ENCODE peak calls at places on chromosomes 7 and 10, in ten cellular contexts. X, N, R, W, L, J, T, M, Z and E are unnamed samples.

GRCh38 chr10:96450514-96451207 is 63.1 kb downstream of the TLL2 start:
- DNase-seq in X (no peak), N (no peak), R (no peak), W (no peak), L (no peak), J (no peak), T (no peak), M (peak; percentile 54), Z (no peak), E (no peak)

GRCh38 chr10:5552376-5553321 is 27.9 kb downstream of the CALML3 start:
- DNase-seq in X (peak; percentile 55), N (no peak), R (no peak), W (no peak), L (no peak), J (no peak), T (no peak), M (no peak), Z (peak; percentile 59), E (no peak)

GRCh38 chr7:16402084-16402483 is 19.3 kb downstream of the CRPPA start:
- DNase-seq in X (no peak), N (no peak), R (no peak), W (no peak), L (no peak), J (no peak), T (no peak), M (no peak), Z (no peak), E (no peak)

GRCh38 chr10:58319599-58319998 is 15.2 kb upstream of the UBE2D1 start:
- DNase-seq in X (no peak), N (no peak), R (no peak), W (no peak), L (no peak), J (no peak), T (no peak), M (no peak), Z (no peak), E (no peak)

GRCh38 chr10:11927746-11928145 is 104.6 kb downstream of the PROSER2 start:
- DNase-seq in X (no peak), N (no peak), R (no peak), W (no peak), L (no peak), J (no peak), T (no peak), M (no peak), Z (no peak), E (no peak)

GRCh38 chr7:132410385-132410784 is 165.9 kb downstream of the PLXNA4 start:
- DNase-seq in X (no peak), N (no peak), R (no peak), W (no peak), L (no peak), J (no peak), T (no peak), M (no peak), Z (no peak), E (no peak)

GRCh38 chr7:129872054-129872453 is 80.7 kb downstream of the UBE2H start:
- DNase-seq in X (no peak), N (no peak), R (peak; percentile 38), W (no peak), L (no peak), J (no peak), T (no peak), M (no peak), Z (no peak), E (no peak)

GRCh38 chr10:101021692-101022251 is 9.2 kb downstream of the PDZD7 start:
- DNase-seq in X (peak; percentile 57), N (no peak), R (no peak), W (no peak), L (no peak), J (no peak), T (no peak), M (no peak), Z (no peak), E (no peak)

GRCh38 chr7:147852833-147853232 is 737.7 kb upstream of the C7orf33 start:
- DNase-seq in X (no peak), N (no peak), R (no peak), W (no peak), L (no peak), J (no peak), T (no peak), M (no peak), Z (no peak), E (no peak)

GRCh38 chr7:103343332-103343731 is 1.2 kb downstream of the DNAJC2 start:
- DNase-seq in X (no peak), N (no peak), R (no peak), W (no peak), L (no peak), J (no peak), T (no peak), M (no peak), Z (no peak), E (no peak)

GRCh38 chr10:129971381-129972144 is 7.5 kb upstream of the EBF3 start:
- DNase-seq in X (peak; percentile 83), N (no peak), R (peak; percentile 65), W (no peak), L (peak; percentile 29), J (no peak), T (no peak), M (peak; percentile 71), Z (peak; percentile 89), E (no peak)

GRCh38 chr10:58028597-58029366 is 238.9 kb downstream of the IPMK start:
- DNase-seq in X (no peak), N (no peak), R (no peak), W (no peak), L (no peak), J (no peak), T (no peak), M (no peak), Z (no peak), E (no peak)

GRCh38 chr7:101108330-101108857 is 18.5 kb upstream of the SERPINE1 start:
- DNase-seq in X (no peak), N (no peak), R (no peak), W (no peak), L (peak; percentile 70), J (no peak), T (no peak), M (peak; percentile 39), Z (no peak), E (no peak)

GRCh38 chr7:32153006-32153405 is 82.8 kb upstream of the PDE1C start:
- DNase-seq in X (no peak), N (no peak), R (no peak), W (no peak), L (no peak), J (no peak), T (no peak), M (no peak), Z (no peak), E (no peak)

GRCh38 chr7:152395115-152395514 is 40.7 kb downstream of the KMT2C start:
- DNase-seq in X (peak; percentile 50), N (no peak), R (no peak), W (no peak), L (no peak), J (no peak), T (no peak), M (no peak), Z (no peak), E (no peak)

GRCh38 chr7:26593405-26593804 is 271.0 kb downstream of the SKAP2 start:
- DNase-seq in X (no peak), N (no peak), R (no peak), W (no peak), L (no peak), J (no peak), T (no peak), M (no peak), Z (no peak), E (no peak)

GRCh38 chr7:32335107-32335506 is 155.1 kb downstream of the LSM5 start:
- DNase-seq in X (no peak), N (no peak), R (no peak), W (no peak), L (no peak), J (no peak), T (no peak), M (no peak), Z (no peak), E (no peak)

GRCh38 chr10:129951251-129951808 is 12.7 kb downstream of the EBF3 start:
- DNase-seq in X (no peak), N (no peak), R (no peak), W (no peak), L (no peak), J (no peak), T (no peak), M (no peak), Z (no peak), E (no peak)

GRCh38 chr7:129678606-129679005 is 67.1 kb downstream of the NRF1 start:
- DNase-seq in X (no peak), N (no peak), R (no peak), W (no peak), L (no peak), J (no peak), T (no peak), M (no peak), Z (no peak), E (no peak)

GRCh38 chr7:917255-918117 is 37.0 kb downstream of the ADAP1 start:
- DNase-seq in X (peak; percentile 31), N (no peak), R (no peak), W (no peak), L (peak; percentile 1), J (no peak), T (no peak), M (no peak), Z (peak; percentile 53), E (no peak)

GRCh38 chr7:80722596-80723141 is 84.2 kb downstream of the CD36 start:
- DNase-seq in X (peak; percentile 64), N (no peak), R (no peak), W (no peak), L (peak; percentile 33), J (no peak), T (no peak), M (no peak), Z (peak; percentile 84), E (no peak)

GRCh38 chr10:110361800-110362456 is 57.2 kb upstream of the SMNDC1 start:
- DNase-seq in X (no peak), N (no peak), R (no peak), W (no peak), L (no peak), J (no peak), T (no peak), M (no peak), Z (no peak), E (no peak)

GRCh38 chr10:101485681-101486554 is 102.1 kb downstream of the POLL start:
- DNase-seq in X (no peak), N (no peak), R (no peak), W (no peak), L (peak; percentile 39), J (no peak), T (no peak), M (peak; percentile 30), Z (no peak), E (no peak)

GRCh38 chr10:94673614-94674321 is 9.8 kb upstream of the CYP2C18 start:
- DNase-seq in X (no peak), N (no peak), R (no peak), W (no peak), L (no peak), J (no peak), T (no peak), M (no peak), Z (no peak), E (no peak)

GRCh38 chr10:122875843-122876492 is 3.4 kb downstream of the FAM24B start:
- DNase-seq in X (no peak), N (no peak), R (no peak), W (no peak), L (no peak), J (no peak), T (no peak), M (peak; percentile 36), Z (no peak), E (no peak)

GRCh38 chr7:140509789-140510188 is 30.5 kb upstream of the MKRN1 start:
- DNase-seq in X (no peak), N (no peak), R (no peak), W (no peak), L (no peak), J (no peak), T (no peak), M (no peak), Z (no peak), E (no peak)

GRCh38 chr10:31962826-31963597 is 34.4 kb upstream of the ARHGAP12 start:
- DNase-seq in X (no peak), N (no peak), R (no peak), W (no peak), L (no peak), J (no peak), T (no peak), M (no peak), Z (no peak), E (no peak)

GRCh38 chr10:35640951-35641429 is 1.1 kb downstream of the FZD8 start:
- DNase-seq in X (peak; percentile 85), N (peak; percentile 47), R (peak; percentile 56), W (no peak), L (peak; percentile 55), J (peak; percentile 83), T (peak; percentile 17), M (peak; percentile 44), Z (peak; percentile 89), E (peak; percentile 45)